ENCODE peak calls at places on chromosome 13, in four cellular contexts. A is GM23338, Q is T-helper 1 cell, O is ELF-1. X is an unnamed sample.

GRCh38 chr13:26707122-26708006 is 53.2 kb downstream of the GPR12 start:
- DNase-seq in O (peak), A (peak), Q (peak), X (peak)

GRCh38 chr13:52615817-52616216 is 26.4 kb upstream of the HNRNPA1L2 start:
- DNase-seq in Q (peak), A (no peak), O (no peak), X (peak)

GRCh38 chr13:68125087-68125480 is 894.9 kb upstream of the PCDH9 start:
- DNase-seq in O (no peak), A (no peak), Q (no peak), X (no peak)

GRCh38 chr13:75417006-75417384 is 65.0 kb downstream of the TBC1D4 start:
- DNase-seq in O (no peak), A (no peak), Q (no peak), X (no peak)

GRCh38 chr13:110062077-110062776 is 244.7 kb downstream of the COL4A1 start:
- DNase-seq in A (no peak), O (no peak), Q (no peak), X (no peak)

GRCh38 chr13:90591260-90591926 is 756.1 kb upstream of the MIR17HG start:
- DNase-seq in Q (no peak), A (peak), O (no peak), X (no peak)

GRCh38 chr13:63696055-63696454 is 2280.4 kb upstream of the PCDH20 start:
- DNase-seq in O (no peak), A (no peak), Q (no peak), X (no peak)

GRCh38 chr13:78524936-78525335 is 78.4 kb downstream of the POU4F1 start:
- DNase-seq in Q (no peak), A (no peak), O (no peak), X (no peak)

GRCh38 chr13:64591981-64592380 is 2638.2 kb downstream of the PCDH9 start:
- DNase-seq in A (no peak), O (no peak), Q (no peak), X (peak)

GRCh38 chr13:99908129-99908805 is 63.3 kb downstream of the ZIC5 start:
- DNase-seq in O (peak), A (no peak), Q (no peak), X (no peak)

GRCh38 chr13:113837554-113838355 is 26.1 kb downstream of the GAS6 start:
- DNase-seq in O (peak), Q (no peak), A (no peak), X (peak)

GRCh38 chr13:35393886-35394285 is 82.6 kb downstream of the MAB21L1 start:
- DNase-seq in Q (no peak), A (no peak), O (no peak), X (peak)

GRCh38 chr13:64069892-64070291 is 2654.2 kb upstream of the PCDH20 start:
- DNase-seq in Q (no peak), O (no peak), A (no peak), X (no peak)

GRCh38 chr13:39685652-39686051 is 30.2 kb downstream of the COG6 start:
- DNase-seq in A (no peak), Q (no peak), O (no peak), X (no peak)

GRCh38 chr13:98893361-98893760 is 84.5 kb downstream of the DOCK9 start:
- DNase-seq in Q (no peak), O (no peak), A (no peak), X (no peak)

GRCh38 chr13:110216403-110217041 is 90.4 kb downstream of the COL4A1 start:
- DNase-seq in A (no peak), O (peak), Q (no peak), X (no peak)

GRCh38 chr13:110334841-110335490 is 27.9 kb downstream of the COL4A2 start:
- DNase-seq in A (no peak), O (no peak), Q (no peak), X (no peak)

GRCh38 chr13:102326381-102327118 is 75.3 kb downstream of the FGF14 start:
- DNase-seq in O (no peak), Q (no peak), A (no peak), X (no peak)

GRCh38 chr13:77565635-77566034 is 30.1 kb downstream of the SCEL start:
- DNase-seq in Q (no peak), A (peak), O (no peak), X (peak)

GRCh38 chr13:71255633-71256032 is 611.4 kb downstream of the DACH1 start:
- DNase-seq in Q (no peak), A (no peak), O (no peak), X (no peak)

GRCh38 chr13:103815619-103816018 is 749.4 kb upstream of the SLC10A2 start:
- DNase-seq in A (no peak), Q (no peak), O (no peak), X (no peak)

GRCh38 chr13:99655351-99656091 is 154.2 kb downstream of the TM9SF2 start:
- DNase-seq in Q (peak), A (no peak), O (no peak), X (no peak)

GRCh38 chr13:32838985-32839384 is 177.2 kb upstream of the KL start:
- DNase-seq in O (no peak), Q (peak), A (no peak), X (peak)

GRCh38 chr13:20353973-20354372 is 121.9 kb upstream of the GJB6 start:
- DNase-seq in A (no peak), O (no peak), Q (no peak), X (no peak)

GRCh38 chr13:24176351-24177101 is 16.0 kb downstream of the SPATA13 start:
- DNase-seq in O (no peak), Q (no peak), A (no peak), X (peak)

GRCh38 chr13:52832268-52832667 is 16.2 kb downstream of the PCDH8 start:
- DNase-seq in A (no peak), O (no peak), Q (no peak), X (peak)

GRCh38 chr13:23321534-23322241 is 111.8 kb downstream of the SACS start:
- DNase-seq in Q (peak), A (no peak), O (no peak), X (no peak)

GRCh38 chr13:27979001-27979643 is 9.4 kb downstream of the URAD start:
- DNase-seq in O (no peak), Q (no peak), A (peak), X (no peak)

GRCh38 chr13:46756977-46757376 is 40.0 kb downstream of the ESD start:
- DNase-seq in Q (no peak), A (no peak), O (no peak), X (no peak)

GRCh38 chr13:110448230-110448629 is 113.3 kb downstream of the RAB20 start:
- DNase-seq in A (no peak), O (peak), Q (no peak), X (no peak)

GRCh38 chr13:42355841-42356575 is 84.1 kb downstream of the AKAP11 start:
- DNase-seq in A (no peak), Q (no peak), O (no peak), X (no peak)

GRCh38 chr13:112146073-112146360 is 79.1 kb downstream of the SOX1 start:
- DNase-seq in O (no peak), A (no peak), Q (no peak), X (no peak)

GRCh38 chr13:50203256-50204083 is 188.2 kb downstream of the KCNRG start:
- DNase-seq in Q (no peak), O (no peak), A (no peak), X (peak)

GRCh38 chr13:110262082-110262436 is 44.9 kb downstream of the COL4A1 start:
- DNase-seq in A (no peak), Q (no peak), O (no peak), X (no peak)

GRCh38 chr13:99151516-99151915 is 49.1 kb upstream of the UBAC2 start:
- DNase-seq in Q (peak), A (no peak), O (no peak), X (no peak)

GRCh38 chr13:53941588-53942190 is 913.1 kb downstream of the OLFM4 start:
- DNase-seq in O (peak), A (peak), Q (no peak), X (peak)

GRCh38 chr13:23980160-23980551 is 82.9 kb upstream of the C1QTNF9B start:
- DNase-seq in Q (peak), O (peak), A (peak), X (peak)

GRCh38 chr13:98910501-98910951 is 67.3 kb downstream of the DOCK9 start:
- DNase-seq in O (no peak), Q (peak), A (no peak), X (no peak)